ENCODE peak calls at places on chromosomes 12 and 14, in four cellular contexts. W is AG08395; L is EL; D is activated CD4-positive, alpha-beta T cell treated with anti-CD3 and anti-CD28 coated beads, Interleukin-2, amount 50 U/mL, for 48 hours. V is an unnamed sample.

GRCh38 chr14:77498984-77499527 is 440 bp upstream of the ISM2 start:
- DNase-seq in W (peak; percentile 15), L (peak; percentile 15), D (no peak), V (peak; percentile 49)

GRCh38 chr12:6567112-6567680 is 895 bp downstream of the NOP2 start:
- DNase-seq in W (no peak), L (no peak), D (no peak), V (no peak)

GRCh38 chr12:5442251-5443006 is 10.5 kb downstream of the NTF3 start:
- DNase-seq in W (peak; percentile 70), L (peak; percentile 68), D (no peak), V (no peak)

GRCh38 chr14:104799657-104800599 is 973 bp upstream of the ZBTB42 start:
- DNase-seq in W (peak; percentile 87), L (peak; percentile 79), D (peak; percentile 77), V (peak; percentile 93)

GRCh38 chr12:116691636-116692035 is 46.2 kb downstream of the SPRING1 start:
- DNase-seq in W (no peak), L (no peak), D (no peak), V (no peak)

GRCh38 chr14:83842536-83842935 is 1687.4 kb upstream of the FLRT2 start:
- DNase-seq in W (no peak), L (no peak), D (no peak), V (no peak)

GRCh38 chr12:104533134-104533533 is 76.4 kb downstream of the CHST11 start:
- DNase-seq in W (no peak), L (no peak), D (no peak), V (no peak)

GRCh38 chr12:47133981-47134380 is 54.2 kb upstream of the AMIGO2 start:
- DNase-seq in W (no peak), L (peak; percentile 39), D (no peak), V (no peak)

GRCh38 chr14:102235275-102235897 is 69.6 kb downstream of the MOK start:
- DNase-seq in W (peak; percentile 90), L (peak; percentile 80), D (peak; percentile 83), V (peak; percentile 91)

GRCh38 chr12:70449074-70449757 is 83.1 kb downstream of the KCNMB4 start:
- DNase-seq in W (no peak), L (peak; percentile 26), D (no peak), V (no peak)

GRCh38 chr14:52926994-52927393 is 23.9 kb downstream of the FERMT2 start:
- DNase-seq in W (peak; percentile 31), L (peak; percentile 49), D (no peak), V (no peak)

GRCh38 chr12:50637870-50638481 is 125.9 kb upstream of the ATF1 start:
- DNase-seq in W (peak; percentile 62), L (peak; percentile 52), D (no peak), V (peak; percentile 25)

GRCh38 chr12:44774815-44775411 is 101.2 kb downstream of the NELL2 start:
- DNase-seq in W (no peak), L (peak; percentile 9), D (peak; percentile 69), V (peak; percentile 3)

GRCh38 chr12:109677323-109677722 is 36.3 kb upstream of the FAM222A start:
- DNase-seq in W (no peak), L (no peak), D (no peak), V (no peak)

V was measured in AG08396.